ENCODE peak calls at places on chromosomes 2 and 18, in four cellular contexts. K, M, C and E are unnamed samples.

GRCh38 chr18:55522011-55522410 is 66.0 kb downstream of the TCF4 start:
- DNase-seq in M (no peak), C (no peak), K (no peak), E (no peak)

GRCh38 chr18:34609991-34610658 is 100.0 kb upstream of the DTNA start:
- DNase-seq in C (no peak), M (no peak), K (no peak), E (no peak)

GRCh38 chr2:1744446-1745170 is at the start of gene PXDN:
- DNase-seq in C (peak), K (peak), M (peak), E (peak)

GRCh38 chr2:15553951-15554350 is 7.2 kb downstream of the NBAS start:
- DNase-seq in C (no peak), M (no peak), K (no peak), E (no peak)

GRCh38 chr2:96241227-96241626 is 24.6 kb downstream of the TMEM127 start:
- DNase-seq in K (no peak), M (no peak), C (no peak), E (no peak)

GRCh38 chr2:203732072-203732952 is 25.9 kb downstream of the CD28 start:
- DNase-seq in K (no peak), M (no peak), C (no peak), E (no peak)

GRCh38 chr2:175931751-175932295 is 70.2 kb downstream of the LNPK start:
- DNase-seq in M (no peak), K (no peak), C (no peak), E (no peak)

GRCh38 chr2:235500110-235500760 is 6.4 kb downstream of the AGAP1 start:
- DNase-seq in K (no peak), C (no peak), M (no peak), E (no peak)

GRCh38 chr18:64103979-64104378 is 44.9 kb downstream of the LINC00305 start:
- DNase-seq in M (no peak), K (no peak), C (no peak), E (no peak)

GRCh38 chr2:127259355-127259754 is 34.6 kb downstream of the ERCC3 start:
- DNase-seq in C (no peak), M (no peak), K (no peak), E (no peak)

GRCh38 chr2:98234763-98235162 is 111.5 kb upstream of the CNGA3 start:
- DNase-seq in C (no peak), M (no peak), K (no peak), E (no peak)

GRCh38 chr18:22705328-22705727 is 227.8 kb upstream of the RBBP8 start:
- DNase-seq in K (peak), M (no peak), C (no peak), E (no peak)

GRCh38 chr18:33440011-33440383 is 524 bp downstream of the CCDC178 start:
- DNase-seq in M (peak), K (peak), C (no peak), E (no peak)

GRCh38 chr2:46836295-46837111 is 79.1 kb downstream of the MCFD2 start:
- DNase-seq in M (no peak), C (no peak), K (peak), E (no peak)

GRCh38 chr2:176535480-176536113 is 266.4 kb downstream of the MTX2 start:
- DNase-seq in C (no peak), M (no peak), K (no peak), E (no peak)

GRCh38 chr2:24179683-24180082 is 4.8 kb downstream of the FAM228A start:
- DNase-seq in M (no peak), C (no peak), K (no peak), E (no peak)

GRCh38 chr2:238972146-238972445 is 124.2 kb downstream of the TWIST2 start:
- DNase-seq in K (no peak), M (no peak), C (no peak), E (no peak)

GRCh38 chr18:9870431-9871023 is 15.2 kb upstream of the TXNDC2 start:
- DNase-seq in C (no peak), K (no peak), M (no peak), E (no peak)

GRCh38 chr18:60064271-60064670 is 164.5 kb downstream of the PMAIP1 start:
- DNase-seq in C (no peak), M (no peak), K (peak), E (no peak)

GRCh38 chr2:34831096-34831495 is 1232.0 kb upstream of the FAM98A start:
- DNase-seq in C (no peak), K (no peak), M (no peak), E (no peak)

GRCh38 chr18:22930089-22930713 is 2.9 kb upstream of the RBBP8 start:
- DNase-seq in K (peak), C (peak), M (peak), E (peak)

GRCh38 chr2:21055879-21056790 is 12.3 kb upstream of the APOB start:
- DNase-seq in C (no peak), K (no peak), M (no peak), E (no peak)

GRCh38 chr18:57051019-57051418 is 95.9 kb upstream of the BOD1L2 start:
- DNase-seq in K (no peak), M (no peak), C (no peak), E (no peak)

GRCh38 chr2:160736629-160737028 is 243.0 kb upstream of the RBMS1 start:
- DNase-seq in K (no peak), M (no peak), C (no peak), E (no peak)

GRCh38 chr2:96083064-96083889 is 33.1 kb downstream of the ADRA2B start:
- DNase-seq in M (no peak), C (no peak), K (no peak), E (no peak)

GRCh38 chr2:107322406-107322805 is 436.4 kb upstream of the ST6GAL2 start:
- DNase-seq in C (no peak), K (no peak), M (no peak), E (no peak)

GRCh38 chr2:70946832-70947442 is 11.2 kb downstream of the ATP6V1B1 start:
- DNase-seq in M (peak), C (no peak), K (no peak), E (peak)

GRCh38 chr2:39516347-39517101 is 79.4 kb upstream of the MAP4K3 start:
- DNase-seq in K (no peak), C (no peak), M (peak), E (no peak)

GRCh38 chr2:195395351-195395750 is 261.7 kb upstream of the SLC39A10 start:
- DNase-seq in K (no peak), C (no peak), M (no peak), E (no peak)

GRCh38 chr18:79576686-79577351 is 102.8 kb upstream of the CTDP1 start:
- DNase-seq in K (no peak), C (no peak), M (peak), E (no peak)

GRCh38 chr2:55156326-55156725 is 75.8 kb downstream of the CLHC1 start:
- DNase-seq in C (no peak), K (no peak), M (no peak), E (no peak)